ENCODE peak calls at places on chromosomes 7 and 10, in six cellular contexts. W is CD8-positive, alpha-beta memory T cell; C is cardiac muscle cell; M is left ventricle myocardium inferior; J is HCT116; D is SJSA1. I is an unnamed sample.

GRCh38 chr7:158133057-158133456 is 454.6 kb downstream of the PTPRN2 start:
- DNase-seq in W (no peak), C (no peak), M (no peak), J (no peak), D (no peak), I (no peak)

GRCh38 chr10:132649651-132650360 is 112.2 kb downstream of the INPP5A start:
- DNase-seq in W (no peak), C (no peak), M (no peak), J (no peak), D (no peak), I (no peak)

GRCh38 chr7:156460861-156461632 is 179.5 kb upstream of the RNF32 start:
- DNase-seq in W (no peak), C (no peak), M (no peak), J (no peak), D (no peak), I (no peak)

GRCh38 chr10:60536529-60537114 is 146.9 kb upstream of the ANK3 start:
- DNase-seq in W (no peak), C (no peak), M (no peak), J (peak; percentile 48), D (no peak), I (no peak)

GRCh38 chr10:132572545-132572937 is 35.0 kb downstream of the INPP5A start:
- DNase-seq in W (no peak), C (peak; percentile 74), M (no peak), J (no peak), D (no peak), I (no peak)

GRCh38 chr7:94190599-94191061 is 186.5 kb upstream of the BET1 start:
- DNase-seq in W (no peak), C (no peak), M (no peak), J (peak; percentile 13), D (peak; percentile 77), I (no peak)

GRCh38 chr7:46145412-46145811 is 224.3 kb upstream of the IGFBP3 start:
- DNase-seq in W (no peak), C (peak; percentile 67), M (no peak), J (no peak), D (peak; percentile 95), I (no peak)

GRCh38 chr10:94546058-94546595 is 539 bp downstream of the HELLS start:
- DNase-seq in W (no peak), C (peak; percentile 27), M (no peak), J (no peak), D (no peak), I (no peak)

GRCh38 chr10:74262856-74263255 is 111.8 kb downstream of the ADK start:
- DNase-seq in W (no peak), C (no peak), M (no peak), J (no peak), D (no peak), I (no peak)

GRCh38 chr10:119253433-119254174 is 46.2 kb downstream of the GRK5 start:
- DNase-seq in W (no peak), C (no peak), M (peak; percentile 75), J (peak; percentile 97), D (peak; percentile 92), I (peak; percentile 58)

GRCh38 chr7:148185050-148185449 is 405.5 kb upstream of the C7orf33 start:
- DNase-seq in W (no peak), C (peak; percentile 28), M (no peak), J (no peak), D (no peak), I (no peak)

DNA sequence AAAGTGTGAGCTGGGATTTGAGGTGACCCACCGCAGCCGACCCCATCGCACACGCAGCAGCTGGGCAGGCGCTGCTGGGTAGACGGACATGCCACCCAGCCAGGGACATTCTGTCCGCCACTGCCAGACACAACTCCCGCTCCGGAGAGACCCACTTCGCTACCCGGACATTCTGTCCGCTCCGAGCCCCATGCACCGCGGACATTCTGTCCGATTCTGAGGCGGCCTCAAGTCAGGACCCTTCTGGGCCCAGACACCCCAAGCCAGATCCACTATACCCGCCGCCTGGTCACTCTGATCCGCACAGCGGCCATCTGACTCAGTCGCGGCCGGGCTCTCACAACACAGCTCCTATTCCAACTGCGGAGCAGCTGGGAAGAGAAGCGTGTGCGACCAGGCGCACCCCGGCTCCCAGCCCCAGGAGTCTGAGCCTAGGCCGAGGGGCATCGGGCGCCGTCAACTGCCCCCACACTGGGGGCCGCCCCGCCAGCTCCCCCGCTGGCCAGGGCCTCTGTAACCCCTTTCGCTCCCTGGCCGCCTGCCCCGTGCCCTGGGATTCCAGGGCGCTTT is 760 bp downstream of the PITX3 start:
- DNase-seq in W (no peak), C (no peak), M (no peak), J (no peak), D (no peak), I (no peak)
- H3K27ac ChIP-seq in W (no peak overlapping the region), C (no peak overlapping the region), M (peak overlapping the region; percentile 49), J (no peak overlapping the region), D (no peak overlapping the region), I (no peak overlapping the region)

DNA sequence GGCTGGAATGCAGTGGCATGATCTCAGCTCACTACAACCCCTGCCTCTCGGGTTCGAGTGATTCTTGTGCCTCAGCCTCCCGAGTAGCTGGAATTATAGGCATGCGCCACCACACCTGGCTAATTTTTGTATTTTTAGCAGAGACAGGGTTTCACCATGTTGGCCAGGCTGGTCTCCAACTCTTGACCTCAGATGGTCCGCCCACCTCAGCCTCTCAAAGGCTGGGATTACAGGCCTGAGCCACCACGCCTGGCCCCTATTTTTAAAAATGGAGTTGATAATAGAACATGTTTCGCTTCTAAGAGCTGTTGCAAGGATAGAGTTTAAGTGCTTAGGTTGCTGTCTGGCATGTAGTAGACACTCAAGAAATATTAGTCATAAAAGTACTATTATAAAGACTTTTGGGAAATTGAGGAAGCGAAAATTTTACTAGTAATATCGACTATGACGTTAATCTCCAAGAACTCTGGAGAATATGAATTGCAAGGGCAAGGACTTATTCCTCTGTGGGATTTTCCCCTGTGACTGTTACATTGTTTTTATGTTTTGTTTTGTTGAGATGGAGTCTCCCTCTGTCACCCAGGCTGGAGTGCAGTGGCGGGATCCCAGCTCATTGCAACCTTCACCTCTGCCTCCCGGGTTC is 7.9 kb downstream of the GTF2I start:
- DNase-seq in W (no peak), C (no peak), M (no peak), J (no peak), D (no peak), I (no peak)
- H3K4me1 ChIP-seq in W (peaks cover 10% of the 10 kb centered on the region), C (peaks cover 11% of the 10 kb centered on the region), M (peaks cover 79% of the 10 kb centered on the region), J (peaks cover 8% of the 10 kb centered on the region), D (peaks cover 9% of the 10 kb centered on the region), I (peaks cover 5% of the 10 kb centered on the region)

GRCh38 chr10:86160890-86161585 is 205.6 kb downstream of the GRID1 start:
- DNase-seq in W (no peak), C (no peak), M (no peak), J (no peak), D (no peak), I (no peak)

GRCh38 chr10:86162036-86162435 is 204.6 kb downstream of the GRID1 start:
- DNase-seq in W (no peak), C (no peak), M (no peak), J (no peak), D (no peak), I (no peak)

GRCh38 chr10:86163522-86164215 is 202.9 kb downstream of the GRID1 start:
- DNase-seq in W (no peak), C (no peak), M (no peak), J (no peak), D (no peak), I (no peak)

GRCh38 chr10:86164216-86164774 is 202.3 kb downstream of the GRID1 start:
- DNase-seq in W (no peak), C (no peak), M (no peak), J (no peak), D (no peak), I (no peak)

GRCh38 chr10:86162696-86163400 is 203.7 kb downstream of the GRID1 start:
- DNase-seq in W (no peak), C (no peak), M (no peak), J (no peak), D (no peak), I (no peak)
- H3K4me3 ChIP-seq in W (no peak overlapping the region), C (no peak overlapping the region), M (no peak overlapping the region), J (no peak overlapping the region), D (no peak overlapping the region), I (no peak overlapping the region)

GRCh38 chr7:8637322-8637721 is 203.9 kb downstream of the NXPH1 start:
- DNase-seq in W (no peak), C (no peak), M (no peak), J (no peak), D (no peak), I (no peak)
- H3K27ac ChIP-seq in W (no peak overlapping the region), C (no peak overlapping the region), M (no peak overlapping the region), J (no peak overlapping the region), D (no peak overlapping the region), I (no peak overlapping the region)

DNA sequence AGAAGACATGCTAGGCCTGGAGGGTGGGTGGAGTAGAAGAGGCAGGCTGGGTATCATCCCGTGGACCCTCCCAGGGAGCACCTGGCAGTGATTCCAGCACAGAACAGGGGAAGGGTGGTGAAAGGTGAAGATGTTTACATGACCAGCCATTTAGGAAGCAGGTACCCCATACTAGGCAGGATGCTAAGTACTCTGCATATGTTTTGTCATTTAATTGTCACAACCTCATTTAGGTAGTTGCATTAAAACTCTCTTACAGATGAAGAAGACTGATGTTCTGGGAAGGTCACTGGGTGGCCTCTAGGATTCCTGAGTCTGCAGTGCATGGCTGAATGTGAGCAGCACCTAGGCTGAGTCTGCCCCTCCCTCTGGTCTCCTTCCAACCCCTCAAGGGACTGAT is 15.2 kb downstream of the ITPRIP start:
- DNase-seq in W (no peak), C (no peak), M (no peak), J (no peak), D (no peak), I (no peak)
- H3K4me1 ChIP-seq in W (peaks cover 97% of the 10 kb centered on the region), C (peaks cover 29% of the 10 kb centered on the region), M (peaks cover 100% of the 10 kb centered on the region), J (peaks cover 28% of the 10 kb centered on the region), D (peaks cover 22% of the 10 kb centered on the region), I (peaks cover 61% of the 10 kb centered on the region)

I was measured in naive thymus-derived CD4-positive, alpha-beta T cell.